ENCODE peak calls at places on chromosome 9, in ten cellular contexts. O, S, T, R, X, Q, Z, L, U and D are unnamed samples.

GRCh38 chr9:121771851-121772599 is 120.6 kb downstream of the DAB2IP start:
- DNase-seq in L (no peak), R (no peak), S (no peak), Z (peak), O (no peak), Q (no peak), U (no peak), T (peak), X (no peak), D (no peak)

GRCh38 chr9:93302586-93303257 is 118.8 kb downstream of the WNK2 start:
- DNase-seq in Q (no peak), X (peak), U (peak), O (peak), S (peak), T (peak), Z (no peak), L (peak), R (peak), D (peak)

GRCh38 chr9:33166263-33167083 is 663 bp downstream of the B4GALT1 start:
- DNase-seq in S (peak), O (peak), L (peak), U (no peak), T (no peak), X (no peak), R (peak), Z (peak), Q (no peak), D (peak)

GRCh38 chr9:121491111-121491510 is 8.5 kb downstream of the GGTA1 start:
- DNase-seq in L (no peak), X (no peak), O (no peak), Z (no peak), T (no peak), U (no peak), R (no peak), S (no peak), Q (no peak), D (no peak)

GRCh38 chr9:78664370-78664769 is 367.4 kb downstream of the PSAT1 start:
- DNase-seq in Z (no peak), L (no peak), Q (peak), T (no peak), X (no peak), R (no peak), S (no peak), O (no peak), U (no peak), D (no peak)

GRCh38 chr9:107749787-107750444 is 260.3 kb upstream of the KLF4 start:
- DNase-seq in U (no peak), R (peak), O (peak), Z (peak), T (peak), L (no peak), X (no peak), S (peak), Q (peak), D (no peak)

GRCh38 chr9:16058131-16058549 is 505.3 kb downstream of the CCDC171 start:
- DNase-seq in T (peak), Z (no peak), Q (no peak), X (no peak), S (no peak), U (no peak), R (no peak), O (peak), L (no peak), D (no peak)

GRCh38 chr9:96299823-96300222 is 2.2 kb downstream of the HSD17B3 start:
- DNase-seq in Q (peak), U (no peak), O (peak), T (no peak), R (no peak), X (no peak), L (no peak), Z (no peak), S (no peak), D (no peak)

GRCh38 chr9:81032030-81032572 is 657.2 kb downstream of the TLE1 start:
- DNase-seq in Q (peak), S (no peak), X (no peak), L (no peak), U (no peak), T (peak), O (peak), Z (peak), R (peak), D (no peak)

GRCh38 chr9:107336718-107337360 is 53.8 kb downstream of the RAD23B start:
- DNase-seq in R (peak), L (no peak), Z (no peak), U (no peak), S (no peak), Q (no peak), O (peak), X (no peak), T (peak), D (no peak)

GRCh38 chr9:108780949-108781734 is 74.6 kb downstream of the ACTL7B start:
- DNase-seq in Z (no peak), L (no peak), X (no peak), Q (no peak), R (no peak), S (peak), O (no peak), U (no peak), T (no peak), D (no peak)

GRCh38 chr9:108775901-108776306 is 79.9 kb downstream of the ACTL7B start:
- DNase-seq in X (no peak), O (no peak), Q (no peak), S (no peak), Z (no peak), R (no peak), L (no peak), U (no peak), T (no peak), D (no peak)

GRCh38 chr9:108779506-108779905 is 76.3 kb downstream of the ACTL7B start:
- DNase-seq in Q (no peak), Z (no peak), U (no peak), T (no peak), X (no peak), L (no peak), O (no peak), S (no peak), R (no peak), D (no peak)

DNA sequence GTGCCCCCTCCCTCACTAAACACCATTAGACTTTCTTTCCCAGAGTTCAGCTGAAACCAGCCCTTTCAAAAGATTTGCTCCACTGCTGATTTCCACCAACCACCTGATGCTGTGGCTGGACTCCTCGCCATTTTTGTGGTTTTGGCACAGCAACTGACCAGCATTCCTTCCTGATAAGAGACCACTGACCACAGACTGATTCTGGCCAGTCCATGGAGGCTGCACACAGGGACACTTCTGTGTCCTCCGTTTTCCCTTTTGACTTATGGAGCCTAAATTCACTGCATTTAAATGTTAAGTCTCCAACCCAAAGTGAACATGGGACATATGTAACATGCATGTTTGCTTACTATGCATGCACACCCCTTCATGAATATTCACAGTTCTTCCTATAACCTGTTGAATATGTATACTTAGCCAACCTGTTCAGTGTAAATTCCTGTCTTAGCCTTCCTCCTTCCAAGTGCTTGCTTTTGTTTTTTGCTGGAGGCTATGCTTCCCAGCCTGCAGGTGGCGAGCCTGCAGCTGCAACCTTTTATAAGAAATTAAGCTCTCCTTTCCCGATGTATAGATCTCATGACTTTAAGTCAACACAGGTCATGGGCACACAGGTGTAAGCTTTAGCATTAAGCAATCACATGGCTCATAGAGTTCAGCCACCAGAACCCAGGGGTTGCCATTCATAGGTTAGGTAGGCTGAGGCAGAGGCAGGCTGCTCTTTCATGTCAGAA is 78.7 kb downstream of the ACTL7B start:
- DNase-seq in Q (no peak), O (peak), T (peak), Z (no peak), S (no peak), X (no peak), U (no peak), L (no peak), R (no peak), D (no peak)
- TF ChIP-seq CTCF in Q (peak), O (peak), T (peak), Z (no peak), S (no peak), X (peak), U (no peak), L (peak), R (no peak), D (no peak)

DNA sequence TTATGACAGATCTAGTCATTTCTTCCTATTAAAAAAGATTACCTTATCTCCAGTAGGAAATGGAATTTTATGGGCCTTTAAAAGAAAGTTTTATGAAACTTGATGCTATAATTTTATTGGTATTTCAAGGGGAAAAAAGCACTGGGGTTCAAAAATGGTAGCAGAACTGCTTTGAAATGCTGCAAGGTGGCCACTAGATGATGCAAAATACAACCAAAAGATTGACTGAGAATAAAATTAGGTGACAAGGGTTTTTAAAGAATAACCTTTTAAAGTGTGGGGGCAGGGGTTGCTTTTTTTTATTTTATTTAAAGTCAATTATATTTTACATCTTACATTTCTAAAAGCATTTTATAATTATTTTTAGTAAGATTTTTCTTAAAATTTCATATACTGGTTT is 61.7 kb downstream of the KLF9 start:
- DNase-seq in S (no peak), Q (no peak), U (no peak), L (no peak), Z (no peak), T (peak), O (peak), R (no peak), X (no peak), D (no peak)
- TF ChIP-seq CTCF in S (no peak), Q (peak), U (peak), L (no peak), Z (peak), T (peak), O (peak), R (peak), X (peak), D (no peak)

DNA sequence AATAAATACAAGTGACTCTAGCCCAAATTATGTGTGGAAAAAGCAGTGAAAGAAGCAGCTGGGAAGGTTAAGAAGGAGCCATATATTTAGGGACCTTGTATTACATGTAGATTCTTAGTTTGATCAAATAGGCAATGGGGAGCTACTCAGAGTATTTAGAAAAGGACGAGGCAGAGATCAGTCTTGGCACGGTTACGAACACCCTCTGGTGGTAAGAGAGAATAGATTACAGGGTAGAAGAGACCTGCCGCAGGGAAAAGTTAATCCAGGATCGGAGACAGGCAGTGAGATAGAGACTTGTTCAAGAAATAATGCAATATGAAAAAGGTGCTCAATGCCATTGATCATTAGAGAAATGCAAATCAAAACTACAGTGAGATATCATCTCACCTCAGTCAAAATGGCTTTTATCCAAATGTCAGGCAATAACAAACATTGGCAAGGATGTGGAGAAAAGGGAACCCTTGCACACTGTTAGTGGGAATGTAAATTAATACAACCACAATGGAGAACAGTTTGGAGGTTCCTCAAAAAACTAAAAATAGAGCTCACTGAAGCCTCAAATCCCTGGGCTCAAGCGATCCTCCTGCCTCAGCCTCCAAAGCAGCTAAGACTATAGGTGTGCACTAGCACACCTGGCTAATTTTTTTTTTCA is 12.0 kb downstream of the INIP start:
- DNase-seq in O (peak), L (peak), T (peak), Q (no peak), U (no peak), R (peak), X (peak), Z (no peak), S (peak), D (no peak)
- TF ChIP-seq CTCF in O (peak), L (peak), T (peak), Q (peak), U (no peak), R (peak), X (peak), Z (no peak), S (peak), D (no peak)

DNA sequence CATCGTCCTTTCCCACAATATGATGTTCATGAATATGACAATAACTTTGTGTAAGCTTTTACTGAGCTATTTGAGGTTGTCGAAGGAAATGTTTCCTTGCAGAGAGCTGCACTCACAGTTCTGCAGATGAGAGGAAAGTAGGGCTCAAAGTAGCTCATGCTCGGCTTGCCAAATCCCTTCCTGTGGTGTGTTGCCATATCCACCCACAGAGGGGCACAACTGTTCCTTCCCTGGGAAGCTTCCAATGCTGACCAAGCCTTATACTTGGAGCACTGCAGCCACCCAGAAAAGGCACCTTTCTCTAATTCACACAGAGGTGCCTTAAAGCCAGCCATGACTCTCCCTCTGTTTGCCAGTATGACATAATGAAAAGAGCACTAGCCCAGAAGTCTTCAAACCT is 390.3 kb downstream of the CAAP1 start:
- DNase-seq in Q (no peak), Z (no peak), L (peak), X (peak), R (no peak), U (no peak), T (no peak), O (no peak), S (no peak), D (no peak)
- TF ChIP-seq CTCF in Q (no peak), Z (no peak), L (no peak), X (no peak), R (no peak), U (no peak), T (no peak), O (no peak), S (peak), D (no peak)

GRCh38 chr9:100014846-100015245 is 84.0 kb downstream of the ERP44 start:
- DNase-seq in Q (no peak), O (no peak), U (no peak), Z (no peak), S (no peak), T (no peak), L (no peak), R (no peak), X (no peak), D (no peak)

GRCh38 chr9:100013573-100013972 is 85.2 kb downstream of the ERP44 start:
- DNase-seq in Q (no peak), U (no peak), O (no peak), X (no peak), Z (no peak), L (no peak), T (no peak), S (no peak), R (no peak), D (no peak)

DNA sequence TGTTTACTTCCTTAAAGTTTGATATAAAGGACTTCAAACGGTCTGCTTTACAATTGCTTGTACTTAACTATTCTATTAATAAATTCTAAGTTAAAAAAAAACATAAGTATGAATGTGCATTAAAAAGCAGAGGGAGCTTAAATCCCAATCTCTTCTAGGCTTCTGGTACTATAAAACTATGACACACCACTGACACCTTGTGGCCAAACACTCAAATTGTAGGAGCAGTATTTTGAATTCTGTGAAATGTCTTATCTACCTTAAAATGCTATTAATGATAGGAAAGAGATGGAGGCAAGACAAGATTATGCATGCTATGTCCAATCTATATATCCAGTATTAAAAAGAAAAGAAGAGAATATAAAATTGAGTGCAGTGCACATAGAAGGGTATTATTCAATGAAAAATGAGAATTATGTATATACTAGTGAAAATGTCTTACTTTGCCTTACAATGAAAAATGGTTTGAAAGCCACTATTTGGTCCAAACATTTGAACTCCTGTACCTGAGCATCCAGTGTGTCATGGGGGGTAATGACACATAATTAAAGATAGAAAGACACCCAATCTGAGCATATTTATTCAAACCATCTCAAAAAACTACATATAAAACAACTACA is 87.6 kb downstream of the ERP44 start:
- DNase-seq in U (no peak), T (peak), X (peak), O (peak), S (peak), L (peak), Q (no peak), R (no peak), Z (no peak), D (no peak)
- TF ChIP-seq CTCF in U (peak), T (peak), X (peak), O (peak), S (peak), L (peak), Q (peak), R (peak), Z (peak), D (no peak)